ENCODE peak calls at places on chromosome 4, in eight cellular contexts. M, H, Y, Z, Q, I, G and C are unnamed samples.

GRCh38 chr4:84877051-84877833 is 89.2 kb downstream of the WDFY3 start:
- DNase-seq in M (no peak), H (no peak), Y (no peak), Z (no peak), Q (peak; percentile 29), I (no peak), G (no peak), C (no peak)

GRCh38 chr4:74168841-74169240 is 10.9 kb downstream of the MTHFD2L start:
- DNase-seq in M (no peak), H (no peak), Y (no peak), Z (no peak), Q (no peak), I (no peak), G (no peak), C (no peak)

GRCh38 chr4:1179089-1179441 is 6.7 kb upstream of the SPON2 start:
- DNase-seq in M (no peak), H (no peak), Y (peak; percentile 44), Z (no peak), Q (no peak), I (no peak), G (no peak), C (peak; percentile 46)

GRCh38 chr4:766152-766515 is 59.8 kb downstream of the CPLX1 start:
- DNase-seq in M (no peak), H (peak; percentile 31), Y (no peak), Z (no peak), Q (peak; percentile 33), I (no peak), G (no peak), C (no peak)

GRCh38 chr4:161002386-161002785 is 1161.4 kb downstream of the FSTL5 start:
- DNase-seq in M (no peak), H (no peak), Y (no peak), Z (no peak), Q (no peak), I (no peak), G (no peak), C (no peak)

GRCh38 chr4:145786261-145786660 is 106.3 kb downstream of the C4orf51 start:
- DNase-seq in M (no peak), H (no peak), Y (no peak), Z (no peak), Q (no peak), I (no peak), G (no peak), C (no peak)

GRCh38 chr4:128573781-128574508 is 235.6 kb upstream of the JADE1 start:
- DNase-seq in M (no peak), H (no peak), Y (no peak), Z (no peak), Q (peak; percentile 80), I (no peak), G (no peak), C (no peak)

GRCh38 chr4:38621004-38621684 is 42.9 kb upstream of the KLF3 start:
- DNase-seq in M (no peak), H (no peak), Y (no peak), Z (no peak), Q (peak; percentile 91), I (no peak), G (no peak), C (peak; percentile 51)

GRCh38 chr4:7957113-7957656 is 17.5 kb upstream of the AFAP1 start:
- DNase-seq in M (no peak), H (peak; percentile 32), Y (no peak), Z (no peak), Q (peak; percentile 30), I (no peak), G (no peak), C (no peak)